ENCODE peak calls at places on chromosomes 11 and 22, in five cellular contexts. One of them, this sample, is unnamed.

GRCh38 chr11:108498046-108498815 is at the start of gene POGLUT3:
- DNase-seq in GM19239: peak
- DNase-seq in DMS153: peak
- DNase-seq in hypothalamus: peak
- DNase-seq in BJ: no peak
- DNase-seq in this sample: no peak

GRCh38 chr11:3837793-3838192 is 3.0 kb downstream of the RHOG start:
- DNase-seq in GM19239: no peak
- DNase-seq in BJ: no peak
- DNase-seq in hypothalamus: no peak
- DNase-seq in DMS153: no peak
- DNase-seq in this sample: no peak

GRCh38 chr11:110303414-110303826 is 7.0 kb upstream of the RDX start:
- DNase-seq in BJ: no peak
- DNase-seq in GM19239: no peak
- DNase-seq in DMS153: no peak
- DNase-seq in hypothalamus: no peak
- DNase-seq in this sample: no peak

GRCh38 chr11:130606781-130607511 is 158.5 kb downstream of the ADAMTS15 start:
- DNase-seq in DMS153: no peak
- DNase-seq in GM19239: no peak
- DNase-seq in hypothalamus: no peak
- DNase-seq in BJ: no peak
- DNase-seq in this sample: no peak

GRCh38 chr11:17932472-17932871 is 80.4 kb downstream of the SERGEF start:
- DNase-seq in hypothalamus: no peak
- DNase-seq in DMS153: no peak
- DNase-seq in BJ: no peak
- DNase-seq in GM19239: no peak
- DNase-seq in this sample: no peak

GRCh38 chr11:26028294-26028954 is 303.5 kb upstream of the ANO3 start:
- DNase-seq in DMS153: no peak
- DNase-seq in GM19239: no peak
- DNase-seq in BJ: peak
- DNase-seq in hypothalamus: no peak
- DNase-seq in this sample: peak

GRCh38 chr11:32039149-32039548 is 51.7 kb upstream of the RCN1 start:
- DNase-seq in BJ: no peak
- DNase-seq in hypothalamus: no peak
- DNase-seq in GM19239: no peak
- DNase-seq in DMS153: no peak
- DNase-seq in this sample: no peak

GRCh38 chr11:64094463-64095223 is 58.9 kb downstream of the FLRT1 start:
- DNase-seq in GM19239: no peak
- DNase-seq in hypothalamus: no peak
- DNase-seq in DMS153: no peak
- DNase-seq in BJ: no peak
- DNase-seq in this sample: peak

GRCh38 chr11:116062526-116063171 is 558.4 kb upstream of the CADM1 start:
- DNase-seq in hypothalamus: no peak
- DNase-seq in BJ: no peak
- DNase-seq in GM19239: no peak
- DNase-seq in DMS153: peak
- DNase-seq in this sample: no peak

GRCh38 chr22:33850724-33851123 is 69.6 kb downstream of the LARGE1 start:
- DNase-seq in DMS153: no peak
- DNase-seq in hypothalamus: no peak
- DNase-seq in BJ: no peak
- DNase-seq in GM19239: no peak
- DNase-seq in this sample: no peak

GRCh38 chr11:109612481-109612880 is 190.5 kb downstream of the C11orf87 start:
- DNase-seq in hypothalamus: no peak
- DNase-seq in GM19239: no peak
- DNase-seq in DMS153: no peak
- DNase-seq in BJ: no peak
- DNase-seq in this sample: no peak

GRCh38 chr22:25064894-25065560 is 112.5 kb downstream of the KIAA1671 start:
- DNase-seq in DMS153: no peak
- DNase-seq in GM19239: no peak
- DNase-seq in BJ: no peak
- DNase-seq in hypothalamus: no peak
- DNase-seq in this sample: no peak

GRCh38 chr11:67239795-67240574 is 26.3 kb upstream of the GRK2 start:
- DNase-seq in BJ: peak
- DNase-seq in hypothalamus: peak
- DNase-seq in DMS153: peak
- DNase-seq in GM19239: peak
- DNase-seq in this sample: peak

GRCh38 chr11:69126286-69126685 is 29.4 kb upstream of the SMIM38 start:
- DNase-seq in BJ: no peak
- DNase-seq in DMS153: no peak
- DNase-seq in GM19239: no peak
- DNase-seq in hypothalamus: no peak
- DNase-seq in this sample: no peak

GRCh38 chr11:7347611-7348431 is 96.1 kb downstream of the SYT9 start:
- DNase-seq in GM19239: no peak
- DNase-seq in BJ: no peak
- DNase-seq in DMS153: no peak
- DNase-seq in hypothalamus: no peak
- DNase-seq in this sample: no peak

GRCh38 chr11:104661901-104662300 is 236.4 kb downstream of the CASP12 start:
- DNase-seq in hypothalamus: no peak
- DNase-seq in DMS153: no peak
- DNase-seq in GM19239: no peak
- DNase-seq in BJ: no peak
- DNase-seq in this sample: no peak

GRCh38 chr22:29328566-29329500 is 13.3 kb upstream of the RASL10A start:
- DNase-seq in BJ: no peak
- DNase-seq in DMS153: no peak
- DNase-seq in hypothalamus: no peak
- DNase-seq in GM19239: no peak
- DNase-seq in this sample: no peak

GRCh38 chr22:45268958-45269844 is 15.5 kb upstream of the UPK3A start:
- DNase-seq in hypothalamus: peak
- DNase-seq in BJ: no peak
- DNase-seq in GM19239: peak
- DNase-seq in DMS153: peak
- DNase-seq in this sample: no peak